ENCODE peak calls at places on chromosomes 16 and 17, in five cellular contexts. I is heart left ventricle, O is dorsolateral prefrontal cortex, Q is A549, W is esophagus muscularis mucosa. T is an unnamed sample.

GRCh38 chr17:30378191-30378796 is 433 bp upstream of the CPD start:
- DNase-seq in I (peak), O (no peak), Q (no peak), W (no peak), T (no peak)

GRCh38 chr17:27386206-27387075 is 69.8 kb upstream of the KSR1 start:
- DNase-seq in I (no peak), O (no peak), Q (no peak), W (no peak), T (no peak)

GRCh38 chr17:42121066-42121769 is at the start of gene KAT2A:
- DNase-seq in I (peak), O (peak), Q (peak), W (no peak), T (peak)

GRCh38 chr16:54930034-54930938 is at the start of gene IRX5:
- DNase-seq in I (peak), O (peak), Q (peak), W (peak), T (peak)

GRCh38 chr16:48734220-48734619 is 124.2 kb upstream of the N4BP1 start:
- DNase-seq in I (no peak), O (no peak), Q (no peak), W (no peak), T (no peak)

GRCh38 chr17:61770752-61771533 is 92.4 kb downstream of the BRIP1 start:
- DNase-seq in I (no peak), O (no peak), Q (no peak), W (no peak), T (no peak)

GRCh38 chr17:38329808-38330730 is 13.7 kb downstream of the GPR179 start:
- DNase-seq in I (no peak), O (no peak), Q (no peak), W (no peak), T (no peak)

GRCh38 chr16:68229431-68230175 is 6.3 kb downstream of the ESRP2 start:
- DNase-seq in I (peak), O (no peak), Q (peak), W (no peak), T (no peak)

GRCh38 chr17:58756246-58757161 is 850 bp downstream of the PPM1E start:
- DNase-seq in I (no peak), O (no peak), Q (no peak), W (no peak), T (no peak)

GRCh38 chr16:54933281-54934150 is 2.9 kb downstream of the IRX5 start:
- DNase-seq in I (no peak), O (no peak), Q (no peak), W (no peak), T (no peak)

GRCh38 chr17:61479493-61480413 is 27.5 kb downstream of the TBX4 start:
- DNase-seq in I (no peak), O (no peak), Q (no peak), W (no peak), T (no peak)

GRCh38 chr16:49755291-49755611 is 100.7 kb downstream of the ZNF423 start:
- DNase-seq in I (peak), O (no peak), Q (peak), W (no peak), T (peak)

GRCh38 chr17:31493656-31494155 is 102.2 kb downstream of the RAB11FIP4 start:
- DNase-seq in I (no peak), O (no peak), Q (no peak), W (no peak), T (no peak)

GRCh38 chr16:79598341-79599181 is 2.0 kb downstream of the MAF start:
- DNase-seq in I (peak), O (no peak), Q (peak), W (no peak), T (no peak)

GRCh38 chr17:80833952-80834895 is 157.4 kb upstream of the CHMP6 start:
- DNase-seq in I (peak), O (peak), Q (no peak), W (no peak), T (no peak)

GRCh38 chr17:41734139-41734948 is at the start of gene HAP1:
- DNase-seq in I (no peak), O (no peak), Q (peak), W (no peak), T (no peak)

GRCh38 chr16:49016461-49016860 is 265.2 kb downstream of the CBLN1 start:
- DNase-seq in I (no peak), O (no peak), Q (no peak), W (no peak), T (no peak)

GRCh38 chr16:89417352-89417751 is 73.0 kb downstream of the ANKRD11 start:
- DNase-seq in I (no peak), O (no peak), Q (no peak), W (no peak), T (no peak)

GRCh38 chr17:73533801-73534574 is 110.3 kb downstream of the SDK2 start:
- DNase-seq in I (no peak), O (no peak), Q (no peak), W (no peak), T (no peak)

GRCh38 chr17:81026266-81027036 is 8.5 kb upstream of the BAIAP2 start:
- DNase-seq in I (no peak), O (no peak), Q (no peak), W (no peak), T (no peak)

GRCh38 chr17:13030459-13031305 is 12.9 kb upstream of the ELAC2 start:
- DNase-seq in I (no peak), O (no peak), Q (peak), W (no peak), T (peak)

GRCh38 chr17:15279011-15279477 is 13.9 kb upstream of the PMP22 start:
- DNase-seq in I (no peak), O (no peak), Q (peak), W (no peak), T (no peak)

GRCh38 chr17:77434136-77435114 is 293.7 kb downstream of the SEC14L1 start:
- DNase-seq in I (no peak), O (no peak), Q (no peak), W (no peak), T (no peak)
- H3K4me3 ChIP-seq in I (no peak), O (no peak), Q (no peak), W (no peak), T (no peak)

GRCh38 chr16:3966681-3967080 is 86.2 kb upstream of the CREBBP start:
- DNase-seq in I (no peak), O (no peak), Q (no peak), W (no peak), T (no peak)
- TF ChIP-seq CTCF in I (no peak), O (no peak), Q (no peak), W (no peak), T (no peak)

GRCh38 chr17:35048685-35049379 is 14.7 kb downstream of the RFFL start:
- DNase-seq in I (no peak), O (no peak), Q (no peak), W (no peak), T (no peak)

GRCh38 chr17:35044181-35044580 is 19.3 kb downstream of the RFFL start:
- DNase-seq in I (no peak), O (no peak), Q (no peak), W (no peak), T (no peak)

GRCh38 chr17:35050170-35050569 is 13.3 kb downstream of the RFFL start:
- DNase-seq in I (no peak), O (no peak), Q (no peak), W (no peak), T (no peak)

GRCh38 chr17:35046740-35047283 is 16.7 kb downstream of the RFFL start:
- DNase-seq in I (no peak), O (no peak), Q (no peak), W (no peak), T (no peak)

GRCh38 chr17:35046245-35046644 is 17.3 kb downstream of the RFFL start:
- DNase-seq in I (no peak), O (no peak), Q (no peak), W (no peak), T (no peak)
- H3K4me3 ChIP-seq in I (no peak), O (no peak), Q (no peak), W (no peak), T (no peak)

GRCh38 chr17:1058423-1059130 is 61.6 kb downstream of the TIMM22 start:
- DNase-seq in I (no peak), O (no peak), Q (peak), W (no peak), T (no peak)
- TF ChIP-seq CTCF in I (peak), O (peak), Q (peak), W (peak), T (peak)

GRCh38 chr17:59830007-59830630 is 62.6 kb downstream of the TUBD1 start:
- DNase-seq in I (no peak), O (no peak), Q (peak), W (no peak), T (no peak)

GRCh38 chr17:59826741-59827453 is 65.8 kb downstream of the TUBD1 start:
- DNase-seq in I (no peak), O (no peak), Q (no peak), W (no peak), T (no peak)

GRCh38 chr17:59829217-59830006 is 63.3 kb downstream of the TUBD1 start:
- DNase-seq in I (peak), O (no peak), Q (peak), W (no peak), T (no peak)

GRCh38 chr17:59827721-59828477 is 64.8 kb downstream of the TUBD1 start:
- DNase-seq in I (no peak), O (no peak), Q (peak), W (no peak), T (no peak)

GRCh38 chr17:59828478-59828760 is 64.3 kb downstream of the TUBD1 start:
- DNase-seq in I (no peak), O (no peak), Q (no peak), W (no peak), T (no peak)
- H3K4me3 ChIP-seq in I (no peak), O (no peak), Q (peak), W (no peak), T (no peak)

GRCh38 chr17:51541215-51541614 is 280.9 kb downstream of the UTP18 start:
- DNase-seq in I (no peak), O (no peak), Q (no peak), W (no peak), T (no peak)

GRCh38 chr17:51546114-51546513 is 285.8 kb downstream of the UTP18 start:
- DNase-seq in I (no peak), O (no peak), Q (no peak), W (no peak), T (no peak)

GRCh38 chr17:51537996-51538550 is 277.7 kb downstream of the UTP18 start:
- DNase-seq in I (no peak), O (no peak), Q (no peak), W (no peak), T (no peak)

GRCh38 chr17:51536627-51537026 is 276.3 kb downstream of the UTP18 start:
- DNase-seq in I (no peak), O (no peak), Q (no peak), W (no peak), T (no peak)

DNA sequence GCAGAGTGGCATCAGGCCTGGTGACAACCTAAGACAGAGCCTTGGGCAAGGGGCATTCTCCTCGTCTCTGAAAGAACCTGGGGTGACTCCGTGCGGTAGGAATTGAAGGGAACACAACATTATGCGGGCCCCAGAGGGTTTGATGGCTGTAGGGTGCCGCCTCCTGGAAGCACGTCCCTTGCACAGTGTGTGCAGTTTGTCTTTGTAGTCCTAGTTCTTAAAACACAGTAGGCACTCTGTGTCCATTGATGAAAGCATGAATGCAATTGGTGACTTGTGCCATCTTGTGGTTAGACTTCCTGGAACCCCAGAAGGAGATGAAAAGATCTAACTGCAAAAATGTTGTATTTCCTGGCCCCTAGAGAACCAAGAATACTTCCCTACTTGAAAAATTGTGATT is 279.8 kb downstream of the UTP18 start:
- DNase-seq in I (no peak), O (peak), Q (peak), W (no peak), T (no peak)
- TF ChIP-seq CTCF in I (no peak), O (peak), Q (no peak), W (no peak), T (peak)

GRCh38 chr17:83199500-83200201 is 120.2 kb downstream of the METRNL start:
- DNase-seq in I (no peak), O (peak), Q (no peak), W (no peak), T (no peak)

GRCh38 chr17:83200746-83201145 is 121.3 kb downstream of the METRNL start:
- DNase-seq in I (no peak), O (no peak), Q (no peak), W (no peak), T (no peak)

GRCh38 chr17:83198366-83199341 is 119.2 kb downstream of the METRNL start:
- DNase-seq in I (no peak), O (no peak), Q (no peak), W (no peak), T (no peak)

GRCh38 chr17:83201206-83202001 is 122.0 kb downstream of the METRNL start:
- DNase-seq in I (no peak), O (peak), Q (no peak), W (no peak), T (no peak)

DNA sequence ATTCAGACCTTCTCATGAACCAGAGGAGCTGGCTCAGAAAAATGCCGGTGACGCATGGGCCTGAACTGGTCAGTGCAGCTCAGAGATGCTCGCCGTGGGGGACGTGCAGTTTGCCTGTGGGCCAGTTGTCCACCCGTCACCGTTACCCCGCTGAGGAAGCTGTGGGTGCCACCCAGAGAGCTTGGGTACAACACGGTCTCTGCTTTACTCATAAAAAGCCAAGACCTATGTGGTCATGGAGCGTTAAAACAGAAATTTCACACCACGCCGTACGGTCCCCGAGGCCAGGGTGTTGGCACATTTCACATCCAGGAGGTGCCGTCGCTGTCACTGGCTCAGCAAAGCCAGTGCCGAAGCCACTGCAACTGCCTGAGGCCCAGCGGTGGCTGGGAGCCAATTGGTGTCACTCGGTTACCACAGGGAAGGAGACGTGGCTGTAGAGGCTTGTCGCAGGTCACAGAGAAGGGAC is 120.9 kb downstream of the METRNL start:
- DNase-seq in I (peak), O (peak), Q (no peak), W (no peak), T (no peak)
- H3K4me3 ChIP-seq in I (no peak), O (no peak), Q (no peak), W (no peak), T (no peak)

GRCh38 chr16:58218786-58219185 is 20.9 kb upstream of the CSNK2A2 start:
- DNase-seq in I (no peak), O (no peak), Q (no peak), W (no peak), T (no peak)
- TF ChIP-seq CTCF in I (no peak), O (no peak), Q (no peak), W (no peak), T (no peak)